ENCODE peak calls at places on chromosome 10, in eight cellular contexts. Z is brain microvascular endothelial cell, W is osteocyte, C is NCI-H345, Y is NCI-H1930, M is BJ, N is testis, H is AG09319. V is an unnamed sample.

GRCh38 chr10:43344051-43344450 is 27.4 kb upstream of the FXYD4 start:
- DNase-seq in C (no peak), Z (no peak), M (no peak), Y (no peak), N (no peak), W (no peak), H (no peak), V (no peak)

GRCh38 chr10:11097686-11098085 is 80.0 kb downstream of the CELF2 start:
- DNase-seq in M (no peak), H (no peak), W (no peak), Y (no peak), Z (no peak), N (no peak), C (no peak), V (no peak)

GRCh38 chr10:70368774-70369482 is 13.5 kb downstream of the LRRC20 start:
- DNase-seq in H (no peak), N (no peak), Z (no peak), M (no peak), Y (no peak), W (no peak), C (no peak), V (no peak)

GRCh38 chr10:129604333-129605032 is 137.4 kb downstream of the MGMT start:
- DNase-seq in Z (no peak), H (no peak), N (no peak), Y (no peak), M (no peak), W (no peak), C (no peak), V (no peak)

GRCh38 chr10:110643670-110644597 is at the start of gene RBM20:
- DNase-seq in C (no peak), W (no peak), N (peak), M (no peak), H (no peak), Y (peak), Z (no peak), V (peak)

GRCh38 chr10:122154733-122155366 is 116.2 kb upstream of the BTBD16 start:
- DNase-seq in M (no peak), H (peak), Z (peak), C (no peak), W (no peak), Y (no peak), N (peak), V (peak)

GRCh38 chr10:33465747-33466146 is 131.3 kb upstream of the NRP1 start:
- DNase-seq in N (no peak), Y (no peak), W (no peak), H (no peak), C (no peak), M (no peak), Z (no peak), V (no peak)

GRCh38 chr10:52755297-52756062 is 17.1 kb downstream of the MBL2 start:
- DNase-seq in W (peak), N (no peak), C (no peak), M (peak), H (no peak), Y (no peak), Z (peak), V (peak)

GRCh38 chr10:89078729-89079672 is 88.4 kb downstream of the FAS start:
- DNase-seq in Y (no peak), H (no peak), W (no peak), N (no peak), M (peak), Z (no peak), C (no peak), V (no peak)

GRCh38 chr10:109166935-109167334 is 756.4 kb downstream of the XPNPEP1 start:
- DNase-seq in N (no peak), M (no peak), H (no peak), W (no peak), Z (no peak), C (no peak), Y (no peak), V (no peak)

GRCh38 chr10:71685554-71686202 is 33.9 kb downstream of the C10orf105 start:
- DNase-seq in W (no peak), Y (no peak), N (no peak), M (no peak), C (peak), Z (no peak), H (no peak), V (no peak)

GRCh38 chr10:131996508-131997365 is 15.0 kb upstream of the BNIP3 start:
- DNase-seq in H (no peak), W (no peak), Y (no peak), N (no peak), Z (no peak), M (no peak), C (no peak), V (no peak)

GRCh38 chr10:69802424-69803161 is 887 bp downstream of the COL13A1 start:
- DNase-seq in N (no peak), Z (peak), M (no peak), H (no peak), C (no peak), Y (peak), W (no peak), V (peak)

GRCh38 chr10:119761106-119761505 is 35.3 kb downstream of the INPP5F start:
- DNase-seq in Y (no peak), C (no peak), M (peak), W (no peak), H (peak), N (no peak), Z (peak), V (peak)

GRCh38 chr10:95304463-95304862 is 13.7 kb upstream of the PDLIM1 start:
- DNase-seq in H (no peak), W (no peak), M (no peak), Y (no peak), C (no peak), N (no peak), Z (no peak), V (no peak)

GRCh38 chr10:121788717-121789116 is 139.1 kb downstream of the ATE1 start:
- DNase-seq in C (peak), H (no peak), W (no peak), M (no peak), Y (no peak), Z (no peak), N (no peak), V (no peak)